ENCODE peak calls at places on chromosomes 12 and 14, in four cellular contexts. M is astrocyte, V is neuronal stem cell, A is PC-9. Z is an unnamed sample. For H3K36me3, the result is how much of the 10 kb centered on the place peaks cover.

GRCh38 chr12:26489908-26490307 is 294.5 kb downstream of the SSPN start:
- DNase-seq in A (no peak), V (no peak), M (no peak), Z (no peak)

GRCh38 chr14:89493406-89493805 is 76.4 kb upstream of the FOXN3 start:
- DNase-seq in V (no peak), A (no peak), M (no peak), Z (no peak)

GRCh38 chr12:85468356-85469157 is 188.5 kb downstream of the ALX1 start:
- DNase-seq in A (peak), V (peak), M (peak), Z (peak)

GRCh38 chr12:92596388-92596787 is 106.4 kb upstream of the PLEKHG7 start:
- DNase-seq in A (no peak), V (no peak), M (peak), Z (no peak)

GRCh38 chr12:104514127-104514810 is 57.5 kb downstream of the CHST11 start:
- DNase-seq in M (no peak), V (no peak), A (no peak), Z (no peak)

GRCh38 chr12:110179291-110179690 is 55.1 kb downstream of the IFT81 start:
- DNase-seq in A (no peak), V (no peak), M (peak), Z (no peak)

GRCh38 chr12:88194868-88195267 is 52.8 kb downstream of the TMTC3 start:
- DNase-seq in A (no peak), M (no peak), V (no peak), Z (no peak)

GRCh38 chr14:87830443-87831096 is 162.4 kb downstream of the GALC start:
- DNase-seq in A (no peak), M (no peak), V (peak), Z (no peak)

GRCh38 chr12:98154850-98155249 is 360.5 kb upstream of the TMPO start:
- DNase-seq in M (peak), V (peak), A (no peak), Z (no peak)

GRCh38 chr12:9745191-9745590 is 12.3 kb upstream of the CLECL1 start:
- DNase-seq in V (no peak), A (no peak), M (no peak), Z (no peak)

GRCh38 chr12:72083096-72083825 is 144.6 kb downstream of the TPH2 start:
- DNase-seq in A (no peak), V (no peak), M (no peak), Z (no peak)

GRCh38 chr14:37325332-37325731 is 127.6 kb downstream of the MIPOL1 start:
- DNase-seq in A (no peak), M (no peak), V (no peak), Z (no peak)

GRCh38 chr12:53200458-53201169 is 6.4 kb downstream of the ITGB7 start:
- DNase-seq in M (no peak), V (no peak), A (no peak), Z (no peak)

GRCh38 chr12:20282411-20282810 is 85.9 kb upstream of the PDE3A start:
- DNase-seq in V (no peak), A (no peak), M (peak), Z (no peak)

GRCh38 chr14:54786191-54786755 is 116.4 kb downstream of the GCH1 start:
- DNase-seq in V (no peak), A (no peak), M (no peak), Z (no peak)

GRCh38 chr14:81315344-81315743 is 84.8 kb downstream of the STON2 start:
- DNase-seq in V (peak), A (no peak), M (peak), Z (no peak)

GRCh38 chr14:92224348-92224954 is 98.5 kb upstream of the SLC24A4 start:
- DNase-seq in V (no peak), M (no peak), A (no peak), Z (no peak)

GRCh38 chr12:26878661-26879119 is 45.7 kb upstream of the ITPR2 start:
- DNase-seq in V (no peak), A (no peak), M (peak), Z (peak)

GRCh38 chr14:102859911-102860310 is 62.6 kb upstream of the AMN start:
- DNase-seq in V (no peak), A (no peak), M (no peak), Z (no peak)

GRCh38 chr14:54420478-54421116 is 20.6 kb downstream of the CNIH1 start:
- DNase-seq in A (peak), V (no peak), M (peak), Z (no peak)

GRCh38 chr12:24071842-24072241 is 122.4 kb upstream of the SOX5 start:
- DNase-seq in A (no peak), M (no peak), V (no peak), Z (no peak)

GRCh38 chr12:58443273-58443980 is 476.9 kb downstream of the LRIG3 start:
- DNase-seq in A (peak), M (no peak), V (no peak), Z (no peak)

GRCh38 chr12:56079729-56080555 is at the start of gene ERBB3:
- DNase-seq in V (peak), A (peak), M (peak), Z (peak)

GRCh38 chr14:73249564-73250316 is 12.4 kb downstream of the PAPLN start:
- DNase-seq in M (no peak), V (no peak), A (no peak), Z (no peak)

GRCh38 chr12:97713972-97714588 is 251.5 kb downstream of the RMST start:
- DNase-seq in M (no peak), A (no peak), V (no peak), Z (no peak)

GRCh38 chr14:23052182-23052623 is 5.1 kb downstream of the CDH24 start:
- DNase-seq in V (no peak), A (no peak), M (no peak), Z (no peak)

DNA sequence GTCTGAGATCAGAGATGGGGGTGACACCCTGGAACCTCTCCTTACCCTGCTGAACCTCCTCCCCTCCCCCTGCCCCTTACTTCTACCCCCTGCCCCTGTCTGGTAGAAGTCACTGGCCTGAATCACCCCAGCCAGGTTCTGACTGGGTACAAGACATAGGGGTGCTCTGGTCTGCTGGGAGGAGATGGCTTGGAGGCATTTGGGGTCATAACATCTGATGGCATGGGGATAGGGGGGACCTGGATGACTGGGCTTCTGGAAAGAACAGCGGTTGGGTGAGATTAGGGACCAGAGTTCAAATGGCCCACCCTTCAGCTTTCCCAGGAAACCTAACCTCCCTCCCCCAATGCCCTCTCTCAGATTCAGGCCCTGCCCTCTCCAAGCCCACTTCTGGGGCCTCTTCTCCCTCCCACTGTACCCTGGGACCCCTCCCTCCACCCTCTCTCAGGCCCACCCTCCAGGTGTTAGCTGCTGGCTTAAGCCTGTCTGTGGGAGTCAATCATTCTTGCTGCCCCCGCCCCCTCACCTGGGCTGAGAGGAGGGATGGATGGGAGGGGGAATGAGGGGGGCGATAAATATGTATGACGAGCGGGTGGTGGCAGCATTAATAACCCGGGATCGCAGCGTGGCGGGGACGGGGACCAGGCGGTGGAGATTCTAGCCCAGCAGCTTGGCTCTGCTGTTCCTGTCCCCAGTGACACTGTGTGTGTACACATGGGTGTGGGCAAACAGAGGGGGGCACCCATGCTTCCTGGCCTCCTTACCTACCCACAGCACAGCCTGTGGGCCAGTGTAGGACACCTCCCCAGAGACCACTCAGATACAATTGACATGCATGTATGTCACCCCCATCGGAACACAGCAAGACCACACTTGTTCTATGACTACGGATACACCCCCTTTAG is 5.9 kb downstream of the NXPH4 start:
- DNase-seq in V (no peak), A (no peak), M (no peak), Z (no peak)
- H3K4me3 ChIP-seq in V (no peak), A (no peak), M (no peak), Z (no peak)

GRCh38 chr14:67944605-67945004 is 125.0 kb downstream of the RAD51B start:
- DNase-seq in A (no peak), V (no peak), M (no peak), Z (no peak)
- H3K27ac ChIP-seq in A (peak), V (no peak), M (no peak), Z (no peak)

GRCh38 chr14:100142073-100143040 is 17.1 kb downstream of the DEGS2 start:
- DNase-seq in V (no peak), M (no peak), A (peak), Z (peak)

GRCh38 chr14:100143523-100143922 is 15.9 kb downstream of the DEGS2 start:
- DNase-seq in M (no peak), A (no peak), V (no peak), Z (no peak)

GRCh38 chr14:100138955-100139354 is 20.5 kb downstream of the DEGS2 start:
- DNase-seq in A (no peak), M (no peak), V (no peak), Z (no peak)

GRCh38 chr14:100140452-100141132 is 18.9 kb downstream of the DEGS2 start:
- DNase-seq in A (no peak), M (peak), V (peak), Z (peak)

GRCh38 chr14:100141133-100141497 is 18.3 kb downstream of the DEGS2 start:
- DNase-seq in V (no peak), A (no peak), M (no peak), Z (no peak)
- H3K36me3 ChIP-seq in V (under half), A (under half), M (under half), Z (under half)

GRCh38 chr12:100165356-100165755 is 22.7 kb upstream of the BLTP3B start:
- DNase-seq in M (no peak), V (no peak), A (no peak), Z (no peak)

GRCh38 chr12:100163416-100164152 is 20.9 kb upstream of the BLTP3B start:
- DNase-seq in A (peak), M (peak), V (peak), Z (peak)

GRCh38 chr12:100166232-100166631 is 23.6 kb upstream of the BLTP3B start:
- DNase-seq in A (no peak), V (no peak), M (no peak), Z (no peak)

GRCh38 chr12:100168562-100168961 is 25.9 kb upstream of the BLTP3B start:
- DNase-seq in V (no peak), A (no peak), M (no peak), Z (no peak)

DNA sequence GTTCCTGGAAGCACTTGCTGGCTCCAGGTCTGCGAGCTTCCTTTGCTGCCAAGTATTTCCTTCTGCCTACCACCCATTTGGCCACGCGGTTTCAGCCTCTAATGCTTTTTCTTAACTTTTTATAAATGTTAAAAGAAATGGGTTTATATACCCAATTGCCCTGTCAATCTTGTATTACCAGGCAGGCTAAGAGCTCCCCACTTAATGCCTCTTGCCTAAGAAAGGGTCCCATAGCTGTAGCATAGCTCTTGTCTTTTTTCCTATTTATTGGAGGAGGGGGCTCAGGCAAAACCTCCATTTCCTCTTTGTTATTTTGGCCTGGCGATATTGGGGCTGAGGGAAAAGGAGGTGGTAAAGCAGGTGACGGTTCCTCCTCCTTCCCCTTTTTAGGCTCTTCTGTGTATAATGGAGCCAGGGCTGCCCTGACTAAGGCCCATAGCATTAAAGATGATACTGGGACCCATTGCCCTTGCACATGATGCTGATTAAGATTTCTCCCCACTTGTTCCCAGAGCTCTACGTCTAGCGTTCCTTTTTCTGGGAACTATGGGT is 21.6 kb upstream of the BLTP3B start:
- DNase-seq in A (no peak), M (no peak), V (no peak), Z (no peak)
- H3K4me3 ChIP-seq in A (peak), M (peak), V (peak), Z (no peak)

DNA sequence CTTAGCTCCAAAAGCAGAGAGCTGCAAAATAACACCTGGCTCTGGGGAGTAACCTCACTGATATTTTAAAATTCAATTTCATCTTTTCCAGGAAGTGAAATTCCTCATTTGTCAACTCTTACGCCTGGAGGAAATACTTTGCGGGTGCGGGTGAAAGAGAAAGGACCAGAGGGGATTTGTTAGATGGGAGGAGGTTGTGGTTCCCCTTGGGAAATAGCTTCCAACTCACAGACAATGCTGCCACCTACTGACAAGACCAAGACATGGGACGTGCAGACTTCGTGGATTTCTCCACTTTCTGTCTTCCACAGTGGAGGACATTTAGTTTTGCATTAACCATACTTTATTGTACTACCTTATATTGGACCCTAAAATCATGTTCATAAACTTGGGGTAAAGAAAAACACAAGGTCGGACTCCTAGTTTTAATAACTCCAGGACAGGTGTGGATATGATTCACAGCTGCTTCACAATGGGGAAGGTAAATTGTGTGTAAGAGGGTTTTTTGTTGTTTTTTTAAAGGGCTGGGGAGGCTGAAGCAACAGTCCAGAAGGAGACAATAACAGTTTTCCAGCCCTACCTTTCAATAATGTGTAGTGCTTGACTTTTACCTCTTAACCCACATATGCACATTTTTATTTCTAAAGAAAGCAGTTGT is 10.8 kb downstream of the FBXL14 start:
- DNase-seq in A (peak), M (peak), V (peak), Z (peak)
- H3K27ac ChIP-seq in A (no peak), M (no peak), V (no peak), Z (no peak)

Z was measured in lung.